ENCODE peak calls at places on chromosomes 1 and 21, in nine cellular contexts. One of them, this sample, is unnamed.

GRCh38 chr1:76381450-76382108 is 307.0 kb downstream of the ST6GALNAC3 start:
- DNase-seq in LoVo: no peak
- DNase-seq in NCI-H446: no peak
- DNase-seq in NCI-H748 treated with DMSO at 0.1 percent for 48 hours: no peak
- DNase-seq in Right ventricle myocardium superior: no peak
- DNase-seq in CD4-positive, alpha-beta T cell: no peak
- DNase-seq in neural progenitor cell: no peak
- DNase-seq in kidney: no peak
- DNase-seq in naive thymus-derived CD4-positive, alpha-beta T cell: no peak
- DNase-seq in this sample: no peak

GRCh38 chr1:24484208-24484607 is 18.4 kb upstream of the RCAN3 start:
- DNase-seq in naive thymus-derived CD4-positive, alpha-beta T cell: no peak
- DNase-seq in LoVo: no peak
- DNase-seq in CD4-positive, alpha-beta T cell: no peak
- DNase-seq in Right ventricle myocardium superior: no peak
- DNase-seq in NCI-H446: no peak
- DNase-seq in kidney: no peak
- DNase-seq in neural progenitor cell: no peak
- DNase-seq in NCI-H748 treated with DMSO at 0.1 percent for 48 hours: no peak
- DNase-seq in this sample: no peak

GRCh38 chr1:175725684-175726083 is 17.7 kb downstream of the TNR start:
- DNase-seq in neural progenitor cell: peak; percentile 83
- DNase-seq in NCI-H748 treated with DMSO at 0.1 percent for 48 hours: no peak
- DNase-seq in kidney: no peak
- DNase-seq in Right ventricle myocardium superior: no peak
- DNase-seq in LoVo: peak; percentile 34
- DNase-seq in CD4-positive, alpha-beta T cell: no peak
- DNase-seq in NCI-H446: no peak
- DNase-seq in naive thymus-derived CD4-positive, alpha-beta T cell: no peak
- DNase-seq in this sample: peak; percentile 34

GRCh38 chr1:3226191-3226590 is 157.2 kb downstream of the PRDM16 start:
- DNase-seq in CD4-positive, alpha-beta T cell: no peak
- DNase-seq in NCI-H748 treated with DMSO at 0.1 percent for 48 hours: no peak
- DNase-seq in LoVo: no peak
- DNase-seq in Right ventricle myocardium superior: no peak
- DNase-seq in kidney: no peak
- DNase-seq in NCI-H446: no peak
- DNase-seq in naive thymus-derived CD4-positive, alpha-beta T cell: no peak
- DNase-seq in neural progenitor cell: no peak
- DNase-seq in this sample: no peak

GRCh38 chr1:55337801-55338447 is 122.8 kb upstream of the USP24 start:
- DNase-seq in naive thymus-derived CD4-positive, alpha-beta T cell: peak; percentile 4
- DNase-seq in CD4-positive, alpha-beta T cell: no peak
- DNase-seq in LoVo: peak; percentile 30
- DNase-seq in neural progenitor cell: peak; percentile 74
- DNase-seq in NCI-H446: peak; percentile 50
- DNase-seq in NCI-H748 treated with DMSO at 0.1 percent for 48 hours: peak; percentile 20
- DNase-seq in Right ventricle myocardium superior: no peak
- DNase-seq in kidney: no peak
- DNase-seq in this sample: peak; percentile 65

GRCh38 chr1:35838693-35839245 is 31.0 kb downstream of the AGO4 start:
- DNase-seq in naive thymus-derived CD4-positive, alpha-beta T cell: no peak
- DNase-seq in Right ventricle myocardium superior: no peak
- DNase-seq in NCI-H748 treated with DMSO at 0.1 percent for 48 hours: no peak
- DNase-seq in LoVo: no peak
- DNase-seq in CD4-positive, alpha-beta T cell: no peak
- DNase-seq in neural progenitor cell: no peak
- DNase-seq in kidney: no peak
- DNase-seq in NCI-H446: no peak
- DNase-seq in this sample: no peak

GRCh38 chr21:27647401-27647800 is 680.5 kb upstream of the ADAMTS5 start:
- DNase-seq in NCI-H446: no peak
- DNase-seq in Right ventricle myocardium superior: no peak
- DNase-seq in naive thymus-derived CD4-positive, alpha-beta T cell: no peak
- DNase-seq in LoVo: no peak
- DNase-seq in kidney: no peak
- DNase-seq in neural progenitor cell: no peak
- DNase-seq in CD4-positive, alpha-beta T cell: no peak
- DNase-seq in NCI-H748 treated with DMSO at 0.1 percent for 48 hours: no peak
- DNase-seq in this sample: no peak

GRCh38 chr1:36528361-36529349 is 45.9 kb upstream of the CSF3R start:
- DNase-seq in NCI-H446: no peak
- DNase-seq in kidney: no peak
- DNase-seq in NCI-H748 treated with DMSO at 0.1 percent for 48 hours: no peak
- DNase-seq in Right ventricle myocardium superior: no peak
- DNase-seq in neural progenitor cell: peak; percentile 39
- DNase-seq in naive thymus-derived CD4-positive, alpha-beta T cell: no peak
- DNase-seq in CD4-positive, alpha-beta T cell: no peak
- DNase-seq in LoVo: no peak
- DNase-seq in this sample: no peak

GRCh38 chr1:156641761-156642264 is at the start of gene BCAN:
- DNase-seq in NCI-H748 treated with DMSO at 0.1 percent for 48 hours: peak; percentile 35
- DNase-seq in kidney: no peak
- DNase-seq in LoVo: no peak
- DNase-seq in CD4-positive, alpha-beta T cell: no peak
- DNase-seq in Right ventricle myocardium superior: no peak
- DNase-seq in neural progenitor cell: peak; percentile 91
- DNase-seq in naive thymus-derived CD4-positive, alpha-beta T cell: no peak
- DNase-seq in NCI-H446: no peak
- DNase-seq in this sample: no peak

GRCh38 chr1:113307771-113308451 is 82.4 kb upstream of the MAGI3 start:
- DNase-seq in CD4-positive, alpha-beta T cell: no peak
- DNase-seq in NCI-H748 treated with DMSO at 0.1 percent for 48 hours: no peak
- DNase-seq in kidney: no peak
- DNase-seq in neural progenitor cell: no peak
- DNase-seq in Right ventricle myocardium superior: no peak
- DNase-seq in NCI-H446: no peak
- DNase-seq in naive thymus-derived CD4-positive, alpha-beta T cell: no peak
- DNase-seq in LoVo: peak; percentile 75
- DNase-seq in this sample: no peak

GRCh38 chr1:99969260-99969728 is 502 bp upstream of the SLC35A3 start:
- DNase-seq in CD4-positive, alpha-beta T cell: no peak
- DNase-seq in neural progenitor cell: no peak
- DNase-seq in NCI-H446: no peak
- DNase-seq in naive thymus-derived CD4-positive, alpha-beta T cell: no peak
- DNase-seq in Right ventricle myocardium superior: no peak
- DNase-seq in kidney: no peak
- DNase-seq in NCI-H748 treated with DMSO at 0.1 percent for 48 hours: no peak
- DNase-seq in LoVo: no peak
- DNase-seq in this sample: no peak

GRCh38 chr1:208335386-208335785 is 91.2 kb upstream of the PLXNA2 start:
- DNase-seq in naive thymus-derived CD4-positive, alpha-beta T cell: no peak
- DNase-seq in NCI-H748 treated with DMSO at 0.1 percent for 48 hours: no peak
- DNase-seq in kidney: no peak
- DNase-seq in Right ventricle myocardium superior: no peak
- DNase-seq in LoVo: no peak
- DNase-seq in NCI-H446: no peak
- DNase-seq in CD4-positive, alpha-beta T cell: no peak
- DNase-seq in neural progenitor cell: peak; percentile 87
- DNase-seq in this sample: no peak

GRCh38 chr1:26349196-26349885 is 4.6 kb downstream of the CRYBG2 start:
- DNase-seq in NCI-H446: no peak
- DNase-seq in kidney: no peak
- DNase-seq in CD4-positive, alpha-beta T cell: no peak
- DNase-seq in Right ventricle myocardium superior: no peak
- DNase-seq in naive thymus-derived CD4-positive, alpha-beta T cell: no peak
- DNase-seq in NCI-H748 treated with DMSO at 0.1 percent for 48 hours: no peak
- DNase-seq in neural progenitor cell: no peak
- DNase-seq in LoVo: peak; percentile 30
- DNase-seq in this sample: no peak

GRCh38 chr1:2853711-2854110 is 52.2 kb upstream of the TTC34 start:
- DNase-seq in NCI-H446: no peak
- DNase-seq in naive thymus-derived CD4-positive, alpha-beta T cell: no peak
- DNase-seq in NCI-H748 treated with DMSO at 0.1 percent for 48 hours: no peak
- DNase-seq in Right ventricle myocardium superior: no peak
- DNase-seq in neural progenitor cell: no peak
- DNase-seq in kidney: no peak
- DNase-seq in LoVo: no peak
- DNase-seq in CD4-positive, alpha-beta T cell: no peak
- DNase-seq in this sample: no peak

GRCh38 chr21:44370027-44370735 is 16.8 kb downstream of the TRPM2 start:
- DNase-seq in kidney: peak; percentile 77
- DNase-seq in naive thymus-derived CD4-positive, alpha-beta T cell: no peak
- DNase-seq in neural progenitor cell: peak; percentile 79
- DNase-seq in CD4-positive, alpha-beta T cell: no peak
- DNase-seq in LoVo: peak; percentile 15
- DNase-seq in NCI-H748 treated with DMSO at 0.1 percent for 48 hours: peak; percentile 16
- DNase-seq in Right ventricle myocardium superior: peak; percentile 32
- DNase-seq in NCI-H446: no peak
- DNase-seq in this sample: no peak

GRCh38 chr1:223742861-223743517 is 30.6 kb downstream of the CAPN2 start:
- DNase-seq in NCI-H446: no peak
- DNase-seq in Right ventricle myocardium superior: no peak
- DNase-seq in LoVo: no peak
- DNase-seq in naive thymus-derived CD4-positive, alpha-beta T cell: no peak
- DNase-seq in kidney: no peak
- DNase-seq in NCI-H748 treated with DMSO at 0.1 percent for 48 hours: no peak
- DNase-seq in CD4-positive, alpha-beta T cell: no peak
- DNase-seq in neural progenitor cell: no peak
- DNase-seq in this sample: no peak

GRCh38 chr1:24861821-24862727 is 68.0 kb downstream of the RUNX3 start:
- DNase-seq in NCI-H446: no peak
- DNase-seq in kidney: no peak
- DNase-seq in CD4-positive, alpha-beta T cell: no peak
- DNase-seq in Right ventricle myocardium superior: no peak
- DNase-seq in LoVo: peak; percentile 74
- DNase-seq in naive thymus-derived CD4-positive, alpha-beta T cell: no peak
- DNase-seq in NCI-H748 treated with DMSO at 0.1 percent for 48 hours: no peak
- DNase-seq in neural progenitor cell: peak; percentile 13
- DNase-seq in this sample: no peak

GRCh38 chr1:216688127-216688657 is 35.0 kb downstream of the ESRRG start:
- DNase-seq in NCI-H748 treated with DMSO at 0.1 percent for 48 hours: no peak
- DNase-seq in kidney: no peak
- DNase-seq in neural progenitor cell: no peak
- DNase-seq in LoVo: no peak
- DNase-seq in Right ventricle myocardium superior: no peak
- DNase-seq in CD4-positive, alpha-beta T cell: no peak
- DNase-seq in naive thymus-derived CD4-positive, alpha-beta T cell: no peak
- DNase-seq in NCI-H446: peak; percentile 55
- DNase-seq in this sample: no peak

GRCh38 chr21:39602076-39602689 is 10.6 kb upstream of the B3GALT5 start:
- DNase-seq in naive thymus-derived CD4-positive, alpha-beta T cell: no peak
- DNase-seq in NCI-H446: no peak
- DNase-seq in CD4-positive, alpha-beta T cell: no peak
- DNase-seq in kidney: no peak
- DNase-seq in LoVo: no peak
- DNase-seq in Right ventricle myocardium superior: no peak
- DNase-seq in NCI-H748 treated with DMSO at 0.1 percent for 48 hours: no peak
- DNase-seq in neural progenitor cell: no peak
- DNase-seq in this sample: no peak

GRCh38 chr1:15951341-15952153 is 24.4 kb downstream of the ZBTB17 start:
- DNase-seq in NCI-H748 treated with DMSO at 0.1 percent for 48 hours: no peak
- DNase-seq in Right ventricle myocardium superior: no peak
- DNase-seq in neural progenitor cell: no peak
- DNase-seq in naive thymus-derived CD4-positive, alpha-beta T cell: no peak
- DNase-seq in NCI-H446: no peak
- DNase-seq in LoVo: no peak
- DNase-seq in kidney: peak; percentile 74
- DNase-seq in CD4-positive, alpha-beta T cell: no peak
- DNase-seq in this sample: no peak

GRCh38 chr1:203629509-203630082 is 3.0 kb downstream of the ATP2B4 start:
- DNase-seq in neural progenitor cell: peak; percentile 80
- DNase-seq in Right ventricle myocardium superior: peak; percentile 89
- DNase-seq in naive thymus-derived CD4-positive, alpha-beta T cell: peak; percentile 46
- DNase-seq in NCI-H748 treated with DMSO at 0.1 percent for 48 hours: no peak
- DNase-seq in CD4-positive, alpha-beta T cell: no peak
- DNase-seq in NCI-H446: no peak
- DNase-seq in kidney: peak; percentile 87
- DNase-seq in LoVo: no peak
- DNase-seq in this sample: no peak

GRCh38 chr1:10818262-10819197 is 22.1 kb upstream of the CASZ1 start:
- DNase-seq in LoVo: no peak
- DNase-seq in neural progenitor cell: no peak
- DNase-seq in CD4-positive, alpha-beta T cell: no peak
- DNase-seq in NCI-H446: no peak
- DNase-seq in kidney: no peak
- DNase-seq in Right ventricle myocardium superior: no peak
- DNase-seq in NCI-H748 treated with DMSO at 0.1 percent for 48 hours: no peak
- DNase-seq in naive thymus-derived CD4-positive, alpha-beta T cell: no peak
- DNase-seq in this sample: no peak

GRCh38 chr1:53048960-53049573 is 12.9 kb upstream of the PODN start:
- DNase-seq in NCI-H446: peak; percentile 74
- DNase-seq in Right ventricle myocardium superior: peak; percentile 60
- DNase-seq in naive thymus-derived CD4-positive, alpha-beta T cell: no peak
- DNase-seq in LoVo: no peak
- DNase-seq in kidney: no peak
- DNase-seq in CD4-positive, alpha-beta T cell: no peak
- DNase-seq in NCI-H748 treated with DMSO at 0.1 percent for 48 hours: no peak
- DNase-seq in neural progenitor cell: no peak
- DNase-seq in this sample: no peak

GRCh38 chr1:27970401-27970800 is 10.6 kb downstream of the XKR8 start:
- DNase-seq in CD4-positive, alpha-beta T cell: no peak
- DNase-seq in NCI-H446: peak; percentile 83
- DNase-seq in naive thymus-derived CD4-positive, alpha-beta T cell: no peak
- DNase-seq in NCI-H748 treated with DMSO at 0.1 percent for 48 hours: no peak
- DNase-seq in LoVo: no peak
- DNase-seq in Right ventricle myocardium superior: no peak
- DNase-seq in neural progenitor cell: no peak
- DNase-seq in kidney: no peak
- DNase-seq in this sample: no peak

GRCh38 chr1:217953922-217954321 is 322.8 kb downstream of the SPATA17 start:
- DNase-seq in naive thymus-derived CD4-positive, alpha-beta T cell: no peak
- DNase-seq in NCI-H446: no peak
- DNase-seq in CD4-positive, alpha-beta T cell: no peak
- DNase-seq in kidney: no peak
- DNase-seq in Right ventricle myocardium superior: no peak
- DNase-seq in LoVo: peak; percentile 8
- DNase-seq in NCI-H748 treated with DMSO at 0.1 percent for 48 hours: no peak
- DNase-seq in neural progenitor cell: no peak
- DNase-seq in this sample: no peak

GRCh38 chr1:201460783-201461182 is 8.2 kb downstream of the PHLDA3 start:
- DNase-seq in NCI-H446: no peak
- DNase-seq in NCI-H748 treated with DMSO at 0.1 percent for 48 hours: no peak
- DNase-seq in kidney: no peak
- DNase-seq in LoVo: no peak
- DNase-seq in naive thymus-derived CD4-positive, alpha-beta T cell: no peak
- DNase-seq in Right ventricle myocardium superior: no peak
- DNase-seq in CD4-positive, alpha-beta T cell: no peak
- DNase-seq in neural progenitor cell: no peak
- DNase-seq in this sample: no peak

GRCh38 chr1:236165238-236165981 is 23.1 kb downstream of the GPR137B start:
- DNase-seq in Right ventricle myocardium superior: no peak
- DNase-seq in kidney: no peak
- DNase-seq in NCI-H748 treated with DMSO at 0.1 percent for 48 hours: no peak
- DNase-seq in LoVo: no peak
- DNase-seq in NCI-H446: no peak
- DNase-seq in naive thymus-derived CD4-positive, alpha-beta T cell: no peak
- DNase-seq in neural progenitor cell: no peak
- DNase-seq in CD4-positive, alpha-beta T cell: no peak
- DNase-seq in this sample: no peak

GRCh38 chr1:156435551-156436318 is 64.8 kb downstream of the MEF2D start:
- DNase-seq in kidney: no peak
- DNase-seq in NCI-H748 treated with DMSO at 0.1 percent for 48 hours: no peak
- DNase-seq in CD4-positive, alpha-beta T cell: no peak
- DNase-seq in NCI-H446: no peak
- DNase-seq in LoVo: no peak
- DNase-seq in naive thymus-derived CD4-positive, alpha-beta T cell: no peak
- DNase-seq in neural progenitor cell: peak; percentile 61
- DNase-seq in Right ventricle myocardium superior: peak; percentile 40
- DNase-seq in this sample: no peak

GRCh38 chr1:155968670-155969069 is 9.7 kb downstream of the ARHGEF2 start:
- DNase-seq in NCI-H748 treated with DMSO at 0.1 percent for 48 hours: no peak
- DNase-seq in kidney: no peak
- DNase-seq in LoVo: no peak
- DNase-seq in NCI-H446: no peak
- DNase-seq in CD4-positive, alpha-beta T cell: no peak
- DNase-seq in naive thymus-derived CD4-positive, alpha-beta T cell: no peak
- DNase-seq in Right ventricle myocardium superior: peak; percentile 55
- DNase-seq in neural progenitor cell: no peak
- DNase-seq in this sample: no peak

GRCh38 chr21:34558960-34559631 is 47.1 kb upstream of the KCNE1 start:
- DNase-seq in NCI-H446: no peak
- DNase-seq in NCI-H748 treated with DMSO at 0.1 percent for 48 hours: no peak
- DNase-seq in kidney: no peak
- DNase-seq in LoVo: no peak
- DNase-seq in naive thymus-derived CD4-positive, alpha-beta T cell: no peak
- DNase-seq in neural progenitor cell: no peak
- DNase-seq in CD4-positive, alpha-beta T cell: no peak
- DNase-seq in Right ventricle myocardium superior: no peak
- DNase-seq in this sample: no peak

GRCh38 chr1:3069491-3070303 is 694 bp downstream of the PRDM16 start:
- DNase-seq in NCI-H446: no peak
- DNase-seq in CD4-positive, alpha-beta T cell: no peak
- DNase-seq in LoVo: peak; percentile 27
- DNase-seq in Right ventricle myocardium superior: peak; percentile 60
- DNase-seq in neural progenitor cell: peak; percentile 88
- DNase-seq in NCI-H748 treated with DMSO at 0.1 percent for 48 hours: peak; percentile 0
- DNase-seq in naive thymus-derived CD4-positive, alpha-beta T cell: no peak
- DNase-seq in kidney: peak; percentile 75
- DNase-seq in this sample: no peak